ENCODE peak calls at places on chromosome 4, in ten cellular contexts. Y is bronchial epithelial cell, D is neural crest cell, B is HFF-Myc, H is A549, A is fibroblast of mammary gland, G is GM10248, W is T-helper 1 cell, M is GM12892, I is GM12891. Q is an unnamed sample.

GRCh38 chr4:71583971-71584370 is 199.9 kb downstream of the GC start:
- DNase-seq in Y (no peak), D (no peak), B (no peak), H (no peak), A (no peak), G (no peak), W (no peak), M (no peak), I (no peak), Q (no peak)

GRCh38 chr4:164755432-164755831 is 1.5 kb downstream of the SMIM31 start:
- DNase-seq in Y (no peak), D (no peak), B (no peak), H (no peak), A (no peak), G (no peak), W (no peak), M (no peak), I (no peak), Q (no peak)

GRCh38 chr4:153438916-153439756 is 27.0 kb upstream of the TMEM131L start:
- DNase-seq in Y (no peak), D (no peak), B (no peak), H (no peak), A (no peak), G (peak; percentile 61), W (peak; percentile 47), M (no peak), I (peak; percentile 25), Q (no peak)

GRCh38 chr4:39446842-39447573 is 11.7 kb downstream of the RPL9 start:
- DNase-seq in Y (peak; percentile 74), D (no peak), B (no peak), H (no peak), A (peak; percentile 63), G (peak; percentile 79), W (peak; percentile 50), M (peak; percentile 64), I (peak; percentile 56), Q (no peak)

GRCh38 chr4:120718979-120719566 is 203.5 kb downstream of the PRDM5 start:
- DNase-seq in Y (peak; percentile 31), D (peak; percentile 28), B (no peak), H (peak; percentile 19), A (peak; percentile 60), G (no peak), W (peak; percentile 20), M (no peak), I (no peak), Q (no peak)

GRCh38 chr4:3192827-3193226 is 56.1 kb upstream of the MSANTD1 start:
- DNase-seq in Y (no peak), D (no peak), B (no peak), H (no peak), A (no peak), G (no peak), W (no peak), M (no peak), I (no peak), Q (no peak)

GRCh38 chr4:184684491-184685189 is 35.1 kb downstream of the PRIMPOL start:
- DNase-seq in Y (peak; percentile 11), D (no peak), B (no peak), H (no peak), A (peak; percentile 37), G (no peak), W (no peak), M (no peak), I (no peak), Q (no peak)

GRCh38 chr4:1792832-1793495 is at the start of gene FGFR3:
- DNase-seq in Y (no peak), D (no peak), B (no peak), H (no peak), A (no peak), G (peak; percentile 88), W (no peak), M (peak; percentile 91), I (peak; percentile 93), Q (peak; percentile 36)

GRCh38 chr4:114386637-114387233 is 211.9 kb upstream of the UGT8 start:
- DNase-seq in Y (peak; percentile 34), D (peak; percentile 23), B (peak; percentile 25), H (peak; percentile 22), A (peak; percentile 56), G (peak; percentile 20), W (no peak), M (no peak), I (peak; percentile 4), Q (no peak)

GRCh38 chr4:167826281-167826680 is 266.1 kb upstream of the ANXA10 start:
- DNase-seq in Y (peak; percentile 74), D (no peak), B (no peak), H (no peak), A (peak; percentile 9), G (no peak), W (no peak), M (no peak), I (no peak), Q (no peak)

Q was measured in stimulated activated CD4-positive, alpha-beta T cell treated with anti-CD3 and anti-CD28 coated beads, TNF-alpha, amount 100 ng/mL, for 48 hours.